ENCODE peak calls at places on chromosomes 5 and 9, in nine cellular contexts. U is progenitor cell of endocrine pancreas, I is T1000, A is H54, P is HTR-8/SVneo, T is iPS-NIHi11, O is tibial nerve, R is T follicular helper cell, F is NCI-H524. L is an unnamed sample.

GRCh38 chr5:94901071-94901979 is 282.9 kb downstream of the SLF1 start:
- DNase-seq in U (no peak), I (no peak), A (peak), P (peak), T (no peak), O (no peak), R (no peak), F (no peak), L (no peak)

GRCh38 chr9:29212590-29213373 is 1639.5 kb upstream of the C9orf72 start:
- DNase-seq in U (peak), I (no peak), A (peak), P (no peak), T (peak), O (no peak), R (no peak), F (peak), L (no peak)

GRCh38 chr5:435961-436640 is 6.9 kb upstream of the EXOC3 start:
- DNase-seq in U (no peak), I (no peak), A (peak), P (peak), T (peak), O (no peak), R (no peak), F (no peak), L (no peak)

GRCh38 chr5:89777758-89778157 is 631.8 kb downstream of the CETN3 start:
- DNase-seq in U (no peak), I (no peak), A (no peak), P (no peak), T (no peak), O (no peak), R (no peak), F (no peak), L (no peak)

GRCh38 chr5:82004511-82004910 is 32.7 kb downstream of the ATG10 start:
- DNase-seq in U (no peak), I (no peak), A (peak), P (no peak), T (no peak), O (no peak), R (no peak), F (no peak), L (no peak)

GRCh38 chr5:61319388-61320146 is 12.5 kb upstream of the ZSWIM6 start:
- DNase-seq in U (no peak), I (no peak), A (no peak), P (no peak), T (peak), O (no peak), R (no peak), F (peak), L (no peak)

GRCh38 chr9:135681161-135681560 is 18.1 kb downstream of the LCN9 start:
- DNase-seq in U (no peak), I (no peak), A (no peak), P (no peak), T (no peak), O (no peak), R (no peak), F (no peak), L (no peak)

GRCh38 chr9:69762527-69762926 is 2.7 kb upstream of the PTAR1 start:
- DNase-seq in U (no peak), I (no peak), A (no peak), P (no peak), T (no peak), O (no peak), R (no peak), F (no peak), L (no peak)

GRCh38 chr9:12640021-12640587 is 53.1 kb upstream of the TYRP1 start:
- DNase-seq in U (no peak), I (no peak), A (no peak), P (peak), T (peak), O (no peak), R (no peak), F (peak), L (no peak)

GRCh38 chr5:74953601-74953960 is 87.4 kb upstream of the FAM169A start:
- DNase-seq in U (no peak), I (no peak), A (no peak), P (no peak), T (no peak), O (no peak), R (no peak), F (no peak), L (no peak)

GRCh38 chr5:179411161-179411841 is 66.0 kb upstream of the ADAMTS2 start:
- DNase-seq in U (no peak), I (no peak), A (no peak), P (no peak), T (no peak), O (no peak), R (no peak), F (no peak), L (no peak)

GRCh38 chr5:1551913-1552312 is 28.2 kb upstream of the LPCAT1 start:
- DNase-seq in U (no peak), I (no peak), A (no peak), P (no peak), T (no peak), O (no peak), R (no peak), F (no peak), L (no peak)

GRCh38 chr5:73436535-73437125 is 11.9 kb downstream of the FOXD1 start:
- DNase-seq in U (no peak), I (no peak), A (no peak), P (no peak), T (no peak), O (no peak), R (no peak), F (no peak), L (no peak)

GRCh38 chr5:161934486-161934885 is 86.6 kb downstream of the GABRA1 start:
- DNase-seq in U (no peak), I (no peak), A (no peak), P (no peak), T (no peak), O (no peak), R (no peak), F (no peak), L (no peak)

GRCh38 chr9:99967457-99967856 is 61.0 kb downstream of the STX17 start:
- DNase-seq in U (no peak), I (no peak), A (no peak), P (no peak), T (peak), O (no peak), R (no peak), F (no peak), L (no peak)

GRCh38 chr9:99486684-99487083 is 264.6 kb downstream of the SEC61B start:
- DNase-seq in U (no peak), I (no peak), A (no peak), P (no peak), T (no peak), O (no peak), R (no peak), F (peak), L (no peak)

GRCh38 chr5:89024082-89024481 is 141.1 kb upstream of the MEF2C start:
- DNase-seq in U (no peak), I (no peak), A (no peak), P (no peak), T (no peak), O (no peak), R (no peak), F (no peak), L (no peak)

GRCh38 chr5:115349001-115349817 is 52.8 kb upstream of the CCDC112 start:
- DNase-seq in U (no peak), I (peak), A (peak), P (peak), T (no peak), O (no peak), R (no peak), F (no peak), L (no peak)

GRCh38 chr5:96703985-96704384 is 41.8 kb downstream of the CAST start:
- DNase-seq in U (no peak), I (no peak), A (no peak), P (no peak), T (no peak), O (no peak), R (no peak), F (no peak), L (no peak)

GRCh38 chr5:160938532-160938931 is 86.5 kb upstream of the ATP10B start:
- DNase-seq in U (no peak), I (no peak), A (no peak), P (no peak), T (peak), O (no peak), R (no peak), F (no peak), L (no peak)

GRCh38 chr5:162393555-162393954 is 326.0 kb downstream of the GABRG2 start:
- DNase-seq in U (no peak), I (no peak), A (no peak), P (no peak), T (no peak), O (no peak), R (no peak), F (no peak), L (no peak)

GRCh38 chr5:55371145-55371544 is 63.4 kb downstream of the MTREX start:
- DNase-seq in U (no peak), I (no peak), A (no peak), P (no peak), T (no peak), O (no peak), R (no peak), F (no peak), L (no peak)

GRCh38 chr9:20713172-20713571 is 29.1 kb downstream of the FOCAD start:
- DNase-seq in U (no peak), I (no peak), A (no peak), P (no peak), T (no peak), O (no peak), R (no peak), F (no peak), L (no peak)